ENCODE peak calls at places on chromosome 5, in four cellular contexts. H, Y, J and U are unnamed samples.

GRCh38 chr5:157366741-157367684 is 93.0 kb upstream of the NIPAL4 start:
- DNase-seq in H (no peak), Y (no peak), J (no peak), U (no peak)

GRCh38 chr5:33470544-33470943 is 29.8 kb downstream of the TARS1 start:
- DNase-seq in H (peak), Y (no peak), J (no peak), U (no peak)

GRCh38 chr5:151251001-151251551 is 1.9 kb upstream of the GM2A start:
- DNase-seq in H (no peak), Y (peak), J (no peak), U (no peak)

GRCh38 chr5:16897284-16897704 is 38.8 kb downstream of the MYO10 start:
- DNase-seq in H (no peak), Y (no peak), J (no peak), U (no peak)

GRCh38 chr5:129118826-129119225 is 24.3 kb downstream of the ISOC1 start:
- DNase-seq in H (no peak), Y (no peak), J (no peak), U (no peak)

GRCh38 chr5:1127991-1128785 is 16.3 kb upstream of the SLC12A7 start:
- DNase-seq in H (no peak), Y (no peak), J (no peak), U (no peak)

GRCh38 chr5:36323926-36324781 is 22.5 kb upstream of the RANBP3L start:
- DNase-seq in H (peak), Y (no peak), J (no peak), U (no peak)

GRCh38 chr5:176775409-176775808 is 35.0 kb upstream of the UNC5A start:
- DNase-seq in H (no peak), Y (no peak), J (no peak), U (no peak)

GRCh38 chr5:168472329-168472728 is 13.9 kb upstream of the RARS1 start:
- DNase-seq in H (no peak), Y (no peak), J (no peak), U (no peak)

GRCh38 chr5:179130101-179130681 is 70.0 kb downstream of the ZNF354C start:
- DNase-seq in H (no peak), Y (no peak), J (no peak), U (no peak)

GRCh38 chr5:53130206-53130605 is 20.6 kb upstream of the MOCS2 start:
- DNase-seq in H (no peak), Y (no peak), J (no peak), U (no peak)

GRCh38 chr5:134948929-134949328 is 18.8 kb upstream of the CATSPER3 start:
- DNase-seq in H (peak), Y (no peak), J (no peak), U (no peak)

GRCh38 chr5:170333161-170333909 is 35.8 kb upstream of the LCP2 start:
- DNase-seq in H (no peak), Y (peak), J (peak), U (no peak)

GRCh38 chr5:132019857-132020555 is 8.5 kb upstream of the ACSL6 start:
- DNase-seq in H (no peak), Y (peak), J (peak), U (no peak)